ENCODE peak calls at places on chromosomes 1 and 21, in five cellular contexts. W is activated effector memory CD4-positive, alpha-beta T cell treated with anti-CD3 and anti-CD28 coated beads, Interleukin-2, amount 50 U/mL, for 16 hours; A is kidney epithelial cell; X is ELR; Q is foreskin melanocyte. O is an unnamed sample.

GRCh38 chr1:93079685-93080141 is 630 bp downstream of the MTF2 start:
- DNase-seq in Q (no peak), X (peak), W (peak), A (no peak), O (no peak)

GRCh38 chr1:78587213-78587612 is 33.0 kb upstream of the IFI44L start:
- DNase-seq in W (no peak), Q (no peak), X (no peak), A (no peak), O (no peak)

GRCh38 chr1:40301066-40301465 is 16.0 kb downstream of the COL9A2 start:
- DNase-seq in Q (no peak), A (no peak), X (no peak), W (no peak), O (no peak)

GRCh38 chr1:33008051-33008914 is 28.4 kb downstream of the AK2 start:
- DNase-seq in A (no peak), X (no peak), W (no peak), Q (no peak), O (no peak)

GRCh38 chr1:44433209-44433608 is 28.2 kb downstream of the RNF220 start:
- DNase-seq in Q (no peak), W (no peak), X (no peak), A (no peak), O (no peak)

GRCh38 chr1:179883739-179884138 is 1.7 kb downstream of the TOR1AIP1 start:
- DNase-seq in Q (no peak), A (peak), X (peak), W (peak), O (no peak)

GRCh38 chr1:88036345-88036999 is 647.6 kb upstream of the PKN2 start:
- DNase-seq in W (no peak), X (no peak), A (no peak), Q (no peak), O (no peak)

GRCh38 chr1:201708085-201708512 is 120.9 kb upstream of the IPO9 start:
- DNase-seq in A (no peak), W (no peak), Q (no peak), X (no peak), O (no peak)

GRCh38 chr1:15684468-15685283 is 556 bp downstream of the PLEKHM2 start:
- DNase-seq in X (peak), A (no peak), W (peak), Q (no peak), O (no peak)

GRCh38 chr1:229478852-229479251 is 29.3 kb downstream of the NUP133 start:
- DNase-seq in X (no peak), W (no peak), Q (no peak), A (no peak), O (no peak)

GRCh38 chr1:189357317-189357716 is 1120.3 kb downstream of the BRINP3 start:
- DNase-seq in A (no peak), Q (no peak), W (no peak), X (no peak), O (no peak)

GRCh38 chr1:215201301-215201700 is 118.8 kb downstream of the KCNK2 start:
- DNase-seq in X (no peak), A (no peak), Q (peak), W (no peak), O (no peak)

GRCh38 chr1:164380893-164381292 is 178.1 kb upstream of the PBX1 start:
- DNase-seq in W (no peak), A (no peak), X (peak), Q (no peak), O (no peak)

GRCh38 chr1:116503535-116504307 is 67.1 kb downstream of the CD58 start:
- DNase-seq in A (no peak), X (no peak), W (peak), Q (no peak), O (no peak)

GRCh38 chr1:176601358-176601757 is 138.4 kb downstream of the PAPPA2 start:
- DNase-seq in Q (no peak), A (no peak), X (no peak), W (no peak), O (no peak)

GRCh38 chr1:62281922-62282555 is 37.2 kb downstream of the KANK4 start:
- DNase-seq in A (no peak), X (peak), Q (no peak), W (no peak), O (no peak)

GRCh38 chr21:14382486-14382834 is 486 bp downstream of the HSPA13 start:
- DNase-seq in A (no peak), Q (no peak), W (no peak), X (no peak), O (no peak)

GRCh38 chr1:21961337-21961736 is 15.5 kb upstream of the CELA3B start:
- DNase-seq in X (no peak), W (no peak), A (no peak), Q (no peak), O (no peak)

GRCh38 chr21:40696246-40696645 is 150.7 kb downstream of the DSCAM start:
- DNase-seq in Q (no peak), X (no peak), A (no peak), W (no peak), O (no peak)

GRCh38 chr1:26771643-26772321 is 16.0 kb upstream of the PIGV start:
- DNase-seq in W (no peak), X (peak), A (peak), Q (peak), O (no peak)

O was measured in SIG-M5.